ENCODE peak calls at places on chromosomes 2 and 18, in four cellular contexts. Z is progenitor cell of endocrine pancreas; V is effector CD4-positive, alpha-beta T cell; A is kidney tubule cell. B is an unnamed sample.

GRCh38 chr2:121777699-121778058 is 22.2 kb downstream of the TSN start:
- DNase-seq in V (no peak), Z (no peak), A (peak; percentile 42), B (no peak)

GRCh38 chr2:232454630-232455029 is 1.3 kb upstream of the ALPI start:
- DNase-seq in Z (no peak), V (no peak), A (no peak), B (no peak)

GRCh38 chr2:20452551-20452950 is 5.7 kb downstream of the RHOB start:
- DNase-seq in V (no peak), Z (no peak), A (peak; percentile 75), B (no peak)

GRCh38 chr18:79859314-79859713 is 61.6 kb downstream of the KCNG2 start:
- DNase-seq in Z (no peak), V (no peak), A (no peak), B (no peak)

GRCh38 chr2:151043484-151043883 is 218.2 kb downstream of the RBM43 start:
- DNase-seq in Z (no peak), V (no peak), A (peak; percentile 92), B (no peak)

GRCh38 chr2:187319441-187320108 is 128.5 kb downstream of the CALCRL start:
- DNase-seq in A (peak; percentile 33), Z (no peak), V (no peak), B (no peak)

GRCh38 chr2:224545884-224546644 is 39.1 kb downstream of the CUL3 start:
- DNase-seq in Z (no peak), A (no peak), V (no peak), B (no peak)

GRCh38 chr2:188966728-188967127 is 7.4 kb upstream of the COL3A1 start:
- DNase-seq in A (no peak), Z (no peak), V (no peak), B (no peak)

GRCh38 chr2:241814571-241815476 is 5.8 kb downstream of the NEU4 start:
- DNase-seq in A (no peak), V (no peak), Z (no peak), B (peak; percentile 7)

GRCh38 chr18:40152859-40153258 is 1802.2 kb upstream of the PIK3C3 start:
- DNase-seq in V (no peak), Z (no peak), A (no peak), B (no peak)

GRCh38 chr2:64259301-64259700 is 115.1 kb upstream of the PELI1 start:
- DNase-seq in Z (no peak), A (no peak), V (no peak), B (no peak)

GRCh38 chr18:49812321-49813070 is 837 bp downstream of the ACAA2 start:
- DNase-seq in V (no peak), A (peak; percentile 45), Z (no peak), B (no peak)

GRCh38 chr2:177552414-177553175 is 160.0 kb downstream of the AGPS start:
- DNase-seq in Z (peak; percentile 71), V (peak; percentile 87), A (peak; percentile 92), B (peak; percentile 83)

GRCh38 chr2:195162194-195162593 is 494.8 kb upstream of the SLC39A10 start:
- DNase-seq in V (no peak), A (no peak), Z (no peak), B (no peak)

GRCh38 chr2:171728989-171729951 is 42.0 kb downstream of the DYNC1I2 start:
- DNase-seq in V (no peak), A (no peak), Z (no peak), B (peak; percentile 7)

GRCh38 chr2:236959876-236960275 is 125.8 kb upstream of the COPS8 start:
- DNase-seq in A (no peak), Z (no peak), V (no peak), B (no peak)

GRCh38 chr2:215969131-215969841 is 44.1 kb downstream of the MREG start:
- DNase-seq in V (no peak), A (peak; percentile 59), Z (no peak), B (no peak)

GRCh38 chr2:150341982-150342680 is 145.3 kb downstream of the RND3 start:
- DNase-seq in Z (no peak), V (no peak), A (no peak), B (no peak)

GRCh38 chr18:56715121-56715520 is 64.0 kb downstream of the WDR7 start:
- DNase-seq in V (no peak), Z (no peak), A (no peak), B (no peak)

GRCh38 chr2:232300894-232301387 is 77.6 kb upstream of the ALPP start:
- DNase-seq in A (peak; percentile 70), V (no peak), Z (no peak), B (peak; percentile 38)

GRCh38 chr18:80154293-80154692 is 45.2 kb downstream of the ADNP2 start:
- DNase-seq in V (no peak), Z (no peak), A (no peak), B (no peak)

GRCh38 chr2:31729442-31730092 is 148.8 kb upstream of the SRD5A2 start:
- DNase-seq in Z (no peak), V (no peak), A (peak; percentile 47), B (peak; percentile 10)

GRCh38 chr2:226887940-226888339 is 52.1 kb downstream of the RHBDD1 start:
- DNase-seq in A (peak; percentile 32), Z (no peak), V (no peak), B (no peak)

GRCh38 chr18:80196528-80197320 is 50.6 kb downstream of the PARD6G start:
- DNase-seq in A (peak; percentile 22), Z (no peak), V (no peak), B (no peak)

GRCh38 chr2:98880266-98881152 is 55.5 kb downstream of the CRACDL start:
- DNase-seq in Z (no peak), V (no peak), A (no peak), B (no peak)

GRCh38 chr2:54924121-54924520 is 126.1 kb downstream of the RTN4 start:
- DNase-seq in A (no peak), V (no peak), Z (no peak), B (no peak)

GRCh38 chr2:158818511-158818910 is 23.4 kb downstream of the DAPL1 start:
- DNase-seq in A (no peak), V (no peak), Z (no peak), B (no peak)

GRCh38 chr2:70984576-70985282 is 6.3 kb downstream of the ANKRD53 start:
- DNase-seq in A (peak; percentile 39), Z (peak; percentile 61), V (peak; percentile 80), B (no peak)

GRCh38 chr2:141526760-141527159 is 604.1 kb downstream of the LRP1B start:
- DNase-seq in V (no peak), A (no peak), Z (no peak), B (no peak)

GRCh38 chr2:178267660-178268059 is 73.3 kb downstream of the OSBPL6 start:
- DNase-seq in V (no peak), Z (no peak), A (no peak), B (no peak)

GRCh38 chr18:66143029-66143428 is 392.2 kb downstream of the CDH7 start:
- DNase-seq in V (no peak), A (no peak), Z (no peak), B (no peak)

GRCh38 chr2:62424899-62425298 is 81.1 kb downstream of the TMEM17 start:
- DNase-seq in A (no peak), Z (no peak), V (no peak), B (no peak)

GRCh38 chr2:237743024-237743423 is 55.6 kb upstream of the RBM44 start:
- DNase-seq in A (no peak), V (no peak), Z (no peak), B (no peak)

B was measured in HuH-7.5.